ENCODE peak calls at places on chromosomes 6 and 20, in nine cellular contexts. B is effector memory CD4-positive, alpha-beta T cell; J is lower lobe of right lung; H is thyroid gland; F is OCI-LY7; W is AG04450; D is GM12878; Q is thoracic aorta; I is A549. U is an unnamed sample.

GRCh38 chr20:38878798-38879197 is 47.4 kb upstream of the FAM83D start:
- DNase-seq in D (no peak), F (peak), Q (no peak), H (no peak), J (no peak), W (no peak), B (no peak), I (no peak), U (no peak)

GRCh38 chr6:166828397-166829002 is 127.8 kb downstream of the RNASET2 start:
- DNase-seq in I (no peak), D (no peak), W (no peak), H (no peak), J (no peak), F (no peak), Q (no peak), B (no peak), U (no peak)

GRCh38 chr6:42175860-42176259 is 2.7 kb downstream of the GUCA1A start:
- DNase-seq in J (no peak), B (no peak), H (no peak), Q (no peak), F (peak), I (peak), W (no peak), D (no peak), U (no peak)

GRCh38 chr6:45813943-45814342 is 201.7 kb downstream of the CLIC5 start:
- DNase-seq in B (no peak), W (no peak), J (no peak), D (no peak), Q (no peak), I (no peak), F (no peak), H (no peak), U (no peak)

GRCh38 chr6:103872683-103873082 is 987.0 kb downstream of the HACE1 start:
- DNase-seq in Q (no peak), I (no peak), D (no peak), J (no peak), B (no peak), F (no peak), W (no peak), H (no peak), U (no peak)

GRCh38 chr20:49969946-49970345 is 12.8 kb upstream of the SNAI1 start:
- DNase-seq in F (no peak), J (no peak), Q (no peak), I (no peak), B (no peak), D (no peak), W (no peak), H (no peak), U (no peak)

GRCh38 chr6:27314046-27314445 is 2.0 kb upstream of the POM121L2 start:
- DNase-seq in F (no peak), B (no peak), J (no peak), Q (no peak), W (no peak), I (no peak), H (no peak), D (no peak), U (no peak)

GRCh38 chr6:95325858-95326257 is 251.5 kb upstream of the MANEA start:
- DNase-seq in B (no peak), J (no peak), Q (no peak), F (no peak), I (no peak), H (no peak), W (no peak), D (no peak), U (no peak)

GRCh38 chr6:3383525-3383924 is 73.3 kb downstream of the SLC22A23 start:
- DNase-seq in I (peak), D (peak), H (peak), J (no peak), F (no peak), Q (no peak), B (no peak), W (no peak), U (no peak)

GRCh38 chr6:141467881-141468280 is 664.8 kb upstream of the GJE1 start:
- DNase-seq in W (no peak), J (no peak), F (no peak), I (no peak), H (no peak), B (no peak), D (no peak), Q (no peak), U (no peak)

GRCh38 chr6:20564777-20565176 is 30.5 kb downstream of the CDKAL1 start:
- DNase-seq in H (no peak), B (no peak), J (no peak), W (no peak), F (peak), I (no peak), Q (no peak), D (peak), U (no peak)

GRCh38 chr6:88804701-88805100 is 158.7 kb downstream of the RNGTT start:
- DNase-seq in Q (no peak), D (no peak), F (no peak), B (no peak), I (no peak), H (no peak), W (no peak), J (no peak), U (no peak)

DNA sequence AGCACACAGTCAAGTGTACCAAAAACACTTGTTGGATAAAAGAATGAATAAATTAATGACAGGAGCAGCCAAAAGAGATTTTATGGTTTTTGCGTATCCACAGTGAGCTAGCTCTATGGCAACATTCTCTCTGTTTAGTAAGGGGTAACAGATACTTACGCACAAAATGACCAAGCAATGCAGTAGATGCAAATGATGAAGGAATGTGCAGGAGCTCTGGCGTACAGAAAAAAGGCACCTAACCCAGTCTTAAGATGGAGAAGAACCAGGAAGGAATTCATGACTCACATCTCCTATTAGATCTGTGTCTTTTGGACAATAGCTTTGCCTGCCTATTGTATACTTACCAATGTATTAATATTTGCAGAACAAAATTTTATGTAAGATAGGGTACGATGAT is 191.9 kb upstream of the PREP start:
- DNase-seq in Q (no peak), D (no peak), J (no peak), W (no peak), B (no peak), I (peak), H (no peak), F (no peak), U (no peak)
- H3K27ac ChIP-seq in Q (no peak), D (no peak), J (no peak), W (no peak), B (no peak), I (peak), H (no peak), F (no peak), U (no peak)

GRCh38 chr20:3896853-3897252 is 7.7 kb downstream of the PANK2 start:
- DNase-seq in W (no peak), Q (no peak), H (no peak), D (no peak), I (no peak), J (no peak), B (no peak), F (no peak), U (no peak)

GRCh38 chr20:3894796-3895195 is 5.6 kb downstream of the PANK2 start:
- DNase-seq in W (no peak), F (no peak), B (no peak), Q (no peak), D (no peak), I (no peak), H (no peak), J (no peak), U (no peak)

GRCh38 chr20:3900187-3900604 is 11.0 kb downstream of the PANK2 start:
- DNase-seq in H (no peak), B (no peak), I (no peak), Q (no peak), J (no peak), F (no peak), D (no peak), W (no peak), U (no peak)

GRCh38 chr20:3898639-3899038 is 9.5 kb downstream of the PANK2 start:
- DNase-seq in W (no peak), F (no peak), I (no peak), Q (no peak), H (no peak), J (no peak), B (no peak), D (no peak), U (no peak)

DNA sequence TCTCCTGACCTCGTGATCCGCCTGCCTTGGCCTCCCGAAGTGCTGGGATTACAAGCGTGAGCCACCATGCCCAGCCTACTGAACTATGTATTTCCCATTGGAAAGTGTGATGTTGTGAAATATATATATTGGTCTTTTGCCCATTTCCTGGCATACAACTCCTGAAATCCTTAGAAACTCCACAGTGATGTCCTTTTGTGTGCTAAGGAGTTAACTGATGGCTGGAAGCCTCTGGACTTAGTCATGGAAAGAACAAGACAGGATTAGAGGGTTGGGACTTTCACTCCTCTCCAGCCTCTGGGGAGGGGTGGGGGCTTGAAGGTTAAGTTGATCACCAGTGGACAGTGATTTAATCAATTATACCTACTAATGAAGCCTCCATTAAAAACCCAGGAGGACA is 7.1 kb downstream of the PANK2 start:
- DNase-seq in W (no peak), B (no peak), F (no peak), H (no peak), D (no peak), I (no peak), J (no peak), Q (no peak), U (no peak)
- H3K27ac ChIP-seq in W (no peak), B (no peak), F (peak), H (no peak), D (no peak), I (no peak), J (no peak), Q (peak), U (no peak)

GRCh38 chr6:12325872-12326271 is 35.7 kb downstream of the EDN1 start:
- DNase-seq in I (no peak), B (no peak), D (no peak), W (no peak), Q (no peak), J (no peak), F (no peak), H (no peak), U (no peak)
- H3K27ac ChIP-seq in I (peak), B (no peak), D (no peak), W (no peak), Q (no peak), J (no peak), F (no peak), H (no peak), U (no peak)

GRCh38 chr6:133631421-133631820 is 257.5 kb upstream of the TCF21 start:
- DNase-seq in J (no peak), F (no peak), I (peak), W (no peak), B (no peak), H (no peak), Q (no peak), D (no peak), U (no peak)
- H3K27ac ChIP-seq in J (no peak), F (no peak), I (peak), W (no peak), B (no peak), H (no peak), Q (no peak), D (no peak), U (no peak)

GRCh38 chr6:138610816-138611215 is 111.5 kb upstream of the NHSL1 start:
- DNase-seq in Q (no peak), H (no peak), B (no peak), D (no peak), F (no peak), W (no peak), I (no peak), J (no peak), U (no peak)
- H3K27ac ChIP-seq in Q (no peak), H (no peak), B (no peak), D (no peak), F (no peak), W (no peak), I (no peak), J (no peak), U (no peak)

GRCh38 chr20:17895641-17896246 is 72.8 kb downstream of the SNX5 start:
- DNase-seq in J (peak), H (no peak), B (no peak), Q (peak), F (no peak), W (no peak), I (no peak), D (peak), U (no peak)

GRCh38 chr20:17898548-17898994 is 70.0 kb downstream of the SNX5 start:
- DNase-seq in H (peak), Q (peak), W (peak), D (no peak), F (peak), I (peak), B (peak), J (peak), U (peak)

GRCh38 chr20:17897566-17898307 is 70.9 kb downstream of the SNX5 start:
- DNase-seq in W (no peak), B (no peak), I (no peak), H (no peak), Q (no peak), J (no peak), D (no peak), F (no peak), U (no peak)

GRCh38 chr20:17896771-17897369 is 71.7 kb downstream of the SNX5 start:
- DNase-seq in I (no peak), D (peak), F (no peak), W (no peak), B (no peak), H (no peak), J (no peak), Q (no peak), U (no peak)

DNA sequence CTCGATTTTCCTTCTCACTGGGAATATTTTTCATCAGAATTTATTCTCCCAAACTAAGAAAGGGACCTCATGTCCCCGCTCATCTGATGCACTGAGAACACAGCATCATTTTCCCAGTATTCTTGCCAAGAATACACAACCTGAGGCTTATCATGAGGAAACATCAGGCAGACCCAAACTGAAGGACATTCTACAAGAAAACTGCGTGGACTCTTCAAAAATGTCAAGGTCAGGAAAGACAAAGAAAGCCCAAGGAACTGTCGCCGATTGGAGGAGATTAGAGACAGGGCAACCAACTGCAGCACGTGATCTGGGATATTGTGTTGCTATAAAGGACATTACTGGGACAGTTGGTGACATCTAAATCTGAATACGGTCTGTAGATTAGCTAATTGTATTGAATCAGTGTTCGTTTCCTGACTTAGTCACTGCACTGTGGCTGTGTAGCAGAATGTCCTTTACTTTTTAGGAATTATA is 72.3 kb downstream of the SNX5 start:
- DNase-seq in J (no peak), B (no peak), I (no peak), D (no peak), H (no peak), Q (no peak), W (no peak), F (no peak), U (no peak)
- H3K27ac ChIP-seq in J (peak), B (no peak), I (no peak), D (no peak), H (no peak), Q (peak), W (peak), F (no peak), U (peak)

GRCh38 chr20:47960769-47961525 is 175.7 kb upstream of the SULF2 start:
- DNase-seq in I (no peak), J (no peak), D (no peak), B (no peak), H (no peak), Q (no peak), W (no peak), F (no peak), U (no peak)
- H3K27ac ChIP-seq in I (no peak), J (no peak), D (no peak), B (no peak), H (no peak), Q (no peak), W (no peak), F (no peak), U (no peak)

GRCh38 chr6:107624050-107624449 is 134.1 kb downstream of the SOBP start:
- DNase-seq in J (no peak), I (no peak), B (no peak), H (no peak), W (no peak), F (no peak), D (no peak), Q (no peak), U (no peak)
- H3K27ac ChIP-seq in J (no peak), I (no peak), B (no peak), H (no peak), W (no peak), F (no peak), D (no peak), Q (no peak), U (no peak)

GRCh38 chr6:64988148-64988547 is 718.9 kb downstream of the EYS start:
- DNase-seq in B (no peak), D (no peak), I (peak), H (no peak), F (no peak), J (no peak), W (no peak), Q (no peak), U (no peak)
- H3K27ac ChIP-seq in B (no peak), D (no peak), I (no peak), H (no peak), F (no peak), J (no peak), W (no peak), Q (no peak), U (no peak)

U was measured in substantia nigra.